ENCODE peak calls at places on chromosome 14, in four cellular contexts. B is breast epithelium, N is heart left ventricle, K is PC-3. D is an unnamed sample. For H3K4me1, the result is how much of the 10 kb centered on the place peaks cover.

GRCh38 chr14:24123465-24124417 is 6.7 kb upstream of the FITM1 start:
- DNase-seq in B (no peak), N (no peak), K (no peak), D (no peak)

GRCh38 chr14:35404496-35405303 is at the start of gene NFKBIA:
- DNase-seq in B (peak), N (peak), K (peak), D (peak)

GRCh38 chr14:90274808-90275454 is 18.6 kb downstream of the PSMC1 start:
- DNase-seq in B (no peak), N (no peak), K (no peak), D (no peak)

GRCh38 chr14:54891471-54892245 is 11.0 kb downstream of the GCH1 start:
- DNase-seq in B (no peak), N (no peak), K (no peak), D (no peak)

GRCh38 chr14:78758333-78758732 is 588.2 kb downstream of the NRXN3 start:
- DNase-seq in B (no peak), N (no peak), K (peak), D (no peak)

GRCh38 chr14:50000215-50001145 is 107.6 kb downstream of the ARF6 start:
- DNase-seq in B (peak), N (peak), K (peak), D (peak)

GRCh38 chr14:31059152-31059924 is 33.2 kb upstream of the STRN3 start:
- DNase-seq in B (no peak), N (no peak), K (peak), D (no peak)

GRCh38 chr14:91454155-91454554 is 36.5 kb upstream of the CCDC88C start:
- DNase-seq in B (no peak), N (no peak), K (no peak), D (no peak)

GRCh38 chr14:98947911-98948595 is 323.9 kb downstream of the BCL11B start:
- DNase-seq in B (no peak), N (no peak), K (no peak), D (no peak)

GRCh38 chr14:100713720-100714119 is 13.0 kb upstream of the DLK1 start:
- DNase-seq in B (no peak), N (no peak), K (no peak), D (no peak)

GRCh38 chr14:76924363-76925151 is 98.3 kb downstream of the LRRC74A start:
- DNase-seq in B (no peak), N (no peak), K (no peak), D (no peak)

GRCh38 chr14:104335611-104336010 is 197.2 kb downstream of the KIF26A start:
- DNase-seq in B (peak), N (no peak), K (no peak), D (no peak)

GRCh38 chr14:104120281-104120741 is 18.1 kb upstream of the KIF26A start:
- DNase-seq in B (peak), N (peak), K (peak), D (no peak)

GRCh38 chr14:102545461-102546265 is 36.1 kb upstream of the ANKRD9 start:
- DNase-seq in B (no peak), N (no peak), K (no peak), D (no peak)

GRCh38 chr14:92591346-92591745 is 77.8 kb downstream of the RIN3 start:
- DNase-seq in B (no peak), N (no peak), K (no peak), D (no peak)

GRCh38 chr14:86153480-86153879 is 623.5 kb downstream of the FLRT2 start:
- DNase-seq in B (no peak), N (no peak), K (no peak), D (no peak)

GRCh38 chr14:66099931-66100330 is 386.2 kb upstream of the CCDC196 start:
- DNase-seq in B (no peak), N (no peak), K (no peak), D (no peak)

GRCh38 chr14:47435331-47435965 is 240.0 kb downstream of the MDGA2 start:
- DNase-seq in B (no peak), N (no peak), K (no peak), D (no peak)

GRCh38 chr14:63862163-63862562 is 9.4 kb downstream of the SYNE2 start:
- DNase-seq in B (no peak), N (no peak), K (no peak), D (no peak)

GRCh38 chr14:74804219-74804825 is 41.2 kb downstream of the YLPM1 start:
- DNase-seq in B (no peak), N (no peak), K (peak), D (no peak)

GRCh38 chr14:55514819-55515470 is 65.1 kb upstream of the KTN1 start:
- DNase-seq in B (no peak), N (no peak), K (peak), D (no peak)

GRCh38 chr14:75068294-75069020 is 984 bp upstream of the ZC2HC1C start:
- DNase-seq in B (no peak), N (no peak), K (no peak), D (no peak)

GRCh38 chr14:100782516-100783320 is 43.2 kb upstream of the MEG3 start:
- DNase-seq in B (peak), N (peak), K (no peak), D (no peak)

GRCh38 chr14:68462683-68463082 is 330.2 kb downstream of the ZFP36L1 start:
- DNase-seq in B (no peak), N (no peak), K (no peak), D (no peak)
- TF ChIP-seq CTCF in B (no peak), N (no peak), K (no peak), D (peak)

GRCh38 chr14:73795466-73795865 is 56.2 kb upstream of the PTGR2 start:
- DNase-seq in B (no peak), N (no peak), K (no peak), D (no peak)

GRCh38 chr14:73788871-73789590 is 62.6 kb upstream of the PTGR2 start:
- DNase-seq in B (no peak), N (no peak), K (no peak), D (no peak)

GRCh38 chr14:73789996-73790581 is 61.5 kb upstream of the PTGR2 start:
- DNase-seq in B (no peak), N (peak), K (peak), D (peak)

GRCh38 chr14:73795974-73796373 is 55.7 kb upstream of the PTGR2 start:
- DNase-seq in B (no peak), N (no peak), K (peak), D (no peak)

DNA sequence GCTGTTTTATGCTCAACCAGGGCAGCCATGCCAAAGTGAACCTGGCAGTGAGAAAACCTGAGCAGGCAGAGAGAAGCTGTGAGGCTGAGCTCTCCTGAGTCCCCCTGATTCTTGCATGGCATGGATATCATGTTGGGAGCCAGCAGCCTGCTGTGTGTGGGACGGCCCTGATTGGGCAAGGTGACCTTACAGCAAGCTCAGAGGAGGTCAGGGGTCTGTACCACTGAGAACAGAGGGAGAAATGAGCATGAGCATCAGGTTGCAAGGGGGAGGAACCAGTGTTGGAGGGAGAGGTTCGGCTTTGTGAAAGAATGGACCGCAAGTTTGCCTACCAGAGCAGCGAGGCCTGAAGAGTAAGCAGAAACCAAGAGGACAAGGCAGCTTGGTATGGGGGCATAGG is 59.2 kb upstream of the PTGR2 start:
- DNase-seq in B (no peak), N (no peak), K (no peak), D (no peak)
- H3K4me1 ChIP-seq in B (under half), N (half or more), K (half or more), D (under half)

GRCh38 chr14:20989464-20989786 is 355 bp upstream of the METTL17 start:
- DNase-seq in B (no peak), N (no peak), K (no peak), D (no peak)

GRCh38 chr14:20989787-20990600 is at the start of gene METTL17:
- DNase-seq in B (peak), N (peak), K (peak), D (peak)

GRCh38 chr14:20988717-20989116 is 1.1 kb upstream of the METTL17 start:
- DNase-seq in B (no peak), N (no peak), K (no peak), D (no peak)

GRCh38 chr14:20986811-20987210 is 3.0 kb upstream of the METTL17 start:
- DNase-seq in B (no peak), N (no peak), K (peak), D (no peak)
- TF ChIP-seq CTCF in B (no peak), N (no peak), K (no peak), D (no peak)

DNA sequence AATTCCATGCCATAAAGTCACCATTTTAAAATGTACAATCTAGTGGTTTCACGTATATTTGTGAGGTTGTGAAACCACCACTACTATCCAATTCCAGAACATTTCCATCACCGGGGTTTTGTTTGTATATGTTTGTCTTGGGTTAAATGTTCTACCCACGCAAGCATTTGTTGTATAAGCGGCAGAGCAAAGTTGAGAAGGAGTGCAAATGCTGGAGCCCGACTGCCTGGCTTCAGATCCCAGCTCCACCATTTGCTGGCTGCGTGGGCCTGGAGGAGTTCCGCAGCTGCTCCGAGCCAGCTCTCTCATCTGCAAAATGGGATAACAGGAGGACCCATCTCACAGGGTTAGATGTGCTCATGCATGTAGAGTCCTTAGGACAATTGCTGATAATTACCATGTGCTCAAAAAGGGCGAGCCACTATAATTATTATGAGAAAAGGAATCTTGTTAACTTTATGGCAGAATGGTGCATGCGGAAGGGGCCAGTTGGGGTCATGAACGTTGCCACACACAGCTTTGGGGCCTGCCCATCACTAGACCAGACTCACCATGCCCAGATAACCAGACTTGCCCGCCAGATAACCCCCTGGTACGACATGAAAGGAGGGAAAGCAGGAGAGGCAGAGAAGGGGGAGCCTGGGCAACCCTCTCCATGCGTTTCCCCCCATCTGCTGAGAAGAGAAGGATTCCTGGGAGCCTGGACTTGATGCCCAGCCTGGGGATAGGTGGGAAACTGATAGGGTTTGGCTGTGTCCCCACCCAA is 6.4 kb downstream of the ACTN1 start:
- DNase-seq in B (no peak), N (no peak), K (no peak), D (no peak)
- H3K4me1 ChIP-seq in B (half or more), N (half or more), K (under half), D (half or more)